ENCODE peak calls at places on chromosomes 12 and 14, in six cellular contexts. G, P, T, W, E and R are unnamed samples.

GRCh38 chr12:52613363-52614030 is 4.9 kb downstream of the KRT73 start:
- DNase-seq in P (no peak), W (no peak), G (no peak), T (no peak), E (no peak), R (no peak)

GRCh38 chr12:89969098-89969497 is 260.5 kb upstream of the ATP2B1 start:
- DNase-seq in E (no peak), W (no peak), T (no peak), G (no peak), P (no peak), R (no peak)

GRCh38 chr12:125533434-125534029 is 468.3 kb downstream of the AACS start:
- DNase-seq in E (no peak), W (peak; percentile 4), G (no peak), T (no peak), P (peak; percentile 46), R (no peak)

GRCh38 chr14:70906785-70907171 is 481 bp upstream of the PCNX1 start:
- DNase-seq in P (no peak), E (no peak), W (no peak), G (no peak), T (no peak), R (no peak)

GRCh38 chr12:123075591-123076171 is 75.2 kb downstream of the PITPNM2 start:
- DNase-seq in T (no peak), E (no peak), P (peak; percentile 46), G (no peak), W (peak; percentile 50), R (no peak)

GRCh38 chr12:115118177-115118724 is 434.3 kb upstream of the TBX3 start:
- DNase-seq in P (no peak), W (no peak), E (no peak), T (no peak), G (no peak), R (no peak)

GRCh38 chr12:29616664-29617409 is 119.4 kb upstream of the OVCH1 start:
- DNase-seq in W (peak; percentile 84), P (no peak), E (no peak), T (peak; percentile 95), G (no peak), R (no peak)

GRCh38 chr12:103314786-103315185 is 181.0 kb downstream of the C12orf42 start:
- DNase-seq in E (no peak), W (no peak), T (no peak), G (no peak), P (no peak), R (no peak)

GRCh38 chr14:63404906-63405305 is 86.2 kb upstream of the GPHB5 start:
- DNase-seq in P (no peak), E (no peak), W (no peak), T (no peak), G (no peak), R (no peak)

DNA sequence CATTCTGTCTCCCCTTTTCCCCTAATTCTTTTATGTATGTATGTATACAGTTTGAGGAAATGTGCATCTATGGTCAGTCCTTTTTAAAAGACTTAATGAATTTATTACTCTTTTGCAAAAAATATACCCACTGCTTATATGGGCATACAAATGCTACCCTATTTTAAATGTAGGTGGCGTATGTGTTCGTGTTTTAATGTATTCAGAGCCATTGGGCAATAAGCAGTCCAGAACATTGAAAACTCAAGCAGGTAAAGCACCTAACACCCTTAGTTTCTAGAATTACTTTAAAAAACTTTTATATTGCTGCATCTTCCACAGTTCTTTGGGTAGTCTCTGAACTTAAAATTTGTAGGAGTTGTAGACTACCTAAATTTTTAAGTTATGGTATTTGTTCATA is 42.6 kb upstream of the A2ML1 start:
- DNase-seq in E (no peak), W (no peak), P (no peak), T (no peak), G (no peak), R (no peak)
- TF ChIP-seq CTCF in E (no peak), W (no peak), P (no peak), T (no peak), G (no peak), R (no peak)

GRCh38 chr12:62256408-62257079 is 3.7 kb upstream of the USP15 start:
- DNase-seq in E (no peak), P (no peak), G (no peak), W (no peak), T (no peak), R (no peak)
- H3K4me3 ChIP-seq in E (no peak overlapping the region), P (no peak overlapping the region), G (no peak overlapping the region), W (no peak overlapping the region), T (no peak overlapping the region), R (no peak overlapping the region)

GRCh38 chr12:43550831-43551270 is 1.2 kb downstream of the ADAMTS20 start:
- DNase-seq in T (no peak), W (no peak), G (no peak), P (no peak), E (no peak), R (no peak)
- TF ChIP-seq CTCF in T (no peak), W (no peak), G (no peak), P (no peak), E (no peak), R (no peak)

DNA sequence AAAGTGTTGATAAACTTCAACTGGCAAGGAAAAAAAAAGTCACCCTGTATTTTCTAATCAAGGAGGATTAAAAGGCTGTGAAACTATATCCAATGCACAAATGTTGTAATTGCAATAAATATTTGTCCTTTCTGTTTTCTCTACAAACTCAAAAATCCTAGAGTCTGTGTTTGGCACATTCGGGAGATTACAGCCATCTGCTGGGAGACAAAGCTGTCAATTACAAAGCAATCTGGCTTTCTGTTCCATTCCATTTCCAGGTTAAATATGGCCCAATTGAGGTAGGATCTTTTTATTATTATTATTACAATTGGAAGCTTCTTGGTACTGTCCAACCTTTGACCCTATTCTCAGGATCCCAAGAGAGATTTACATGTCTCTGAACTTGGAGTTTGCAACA is 295.9 kb downstream of the DIO2 start:
- DNase-seq in W (no peak), E (no peak), T (no peak), P (no peak), G (no peak), R (no peak)
- H3K4me3 ChIP-seq in W (no peak overlapping the region), E (no peak overlapping the region), T (no peak overlapping the region), P (no peak overlapping the region), G (no peak overlapping the region), R (no peak overlapping the region)

DNA sequence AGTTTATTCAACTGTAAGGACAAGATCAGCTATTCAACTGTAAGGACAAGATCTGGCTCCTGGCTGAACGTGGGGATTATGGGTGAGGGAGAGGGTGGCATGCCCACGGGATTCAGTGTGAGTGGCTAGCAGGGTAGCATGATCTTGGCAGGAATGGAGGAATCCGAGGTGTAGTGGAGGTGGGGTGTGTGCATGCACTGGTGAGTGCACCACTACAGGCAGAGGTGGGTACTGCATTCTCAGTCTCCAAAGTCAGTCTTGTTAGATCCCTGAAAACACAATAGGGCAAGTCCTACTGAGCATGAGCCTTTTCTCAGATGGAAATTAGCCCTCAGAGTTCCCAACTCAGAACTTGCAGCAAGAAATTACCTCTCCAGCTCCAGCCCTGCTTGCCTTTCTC is 32.2 kb upstream of the DCD start:
- DNase-seq in P (peak; percentile 37), E (no peak), W (no peak), T (peak; percentile 27), G (no peak), R (no peak)
- TF ChIP-seq CTCF in P (no peak), E (peak; percentile 37), W (peak; percentile 46), T (peak; percentile 66), G (no peak), R (peak; percentile 38)

DNA sequence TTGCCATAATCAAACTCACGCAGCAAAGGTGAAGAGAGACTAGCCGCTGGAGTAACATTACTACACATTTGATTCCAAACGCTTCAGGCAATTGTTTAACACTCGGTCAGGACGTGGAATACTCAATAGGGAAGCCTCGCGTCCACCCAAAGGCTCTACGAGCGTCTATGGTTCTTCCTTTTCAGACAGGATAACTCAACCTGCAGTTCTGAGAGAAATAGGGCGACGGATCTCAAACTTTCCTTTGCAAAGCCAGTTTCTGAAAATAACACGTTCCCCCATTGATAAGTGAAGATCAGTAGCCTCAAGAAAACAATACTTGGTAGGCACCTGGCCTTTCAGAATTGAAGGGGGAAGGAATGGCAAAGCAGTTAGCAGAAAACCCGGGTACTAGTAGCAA is 70.1 kb upstream of the USP15 start:
- DNase-seq in T (no peak), G (no peak), W (no peak), E (no peak), P (no peak), R (no peak)
- H3K4me3 ChIP-seq in T (no peak overlapping the region), G (no peak overlapping the region), W (no peak overlapping the region), E (no peak overlapping the region), P (peak overlapping the region; percentile 48), R (no peak overlapping the region)

GRCh38 chr12:27243804-27244679 is at the start of gene STK38L:
- DNase-seq in T (peak; percentile 95), W (peak; percentile 95), P (peak; percentile 97), E (peak; percentile 57), G (peak; percentile 99), R (peak; percentile 66)
- TF ChIP-seq CTCF in T (peak; percentile 55), W (peak; percentile 45), P (no peak), E (peak; percentile 44), G (peak; percentile 41), R (peak; percentile 54)

DNA sequence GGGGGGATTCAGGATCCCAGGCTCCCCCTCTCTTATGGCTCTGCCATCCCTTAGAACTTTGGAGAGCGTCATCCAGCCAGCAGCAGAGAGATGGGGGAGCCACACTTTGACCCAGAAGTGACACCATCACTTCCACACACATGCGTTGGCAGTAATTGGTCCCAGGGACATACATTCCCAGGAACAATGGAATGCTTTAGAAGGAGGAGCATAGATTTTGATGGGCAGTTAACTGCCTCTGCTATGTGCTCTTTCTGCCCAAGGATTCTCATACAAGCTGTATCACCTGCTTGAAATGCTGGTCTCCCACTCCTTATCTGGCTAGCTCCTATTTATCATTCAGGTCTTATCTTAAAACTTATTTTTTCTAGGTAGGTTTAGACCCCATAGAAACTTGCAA is 109.0 kb upstream of the RPH3A start:
- DNase-seq in P (no peak), T (no peak), W (no peak), E (no peak), G (no peak), R (no peak)
- H3K4me3 ChIP-seq in P (no peak overlapping the region), T (no peak overlapping the region), W (no peak overlapping the region), E (no peak overlapping the region), G (no peak overlapping the region), R (no peak overlapping the region)